ENCODE peak calls at places on chromosomes 1 and 21, in four cellular contexts. Y is NCI-H1092 treated with DMSO at 0.1 percent for 48 hours, B is skeletal muscle cell, O is Right ventricle myocardium superior. I is an unnamed sample.
A peak's percentile ranks its signal among the peaks of the same experiment; 100 is the strongest.

GRCh38 chr1:87787551-87787950 is 458.9 kb downstream of the LMO4 start:
- DNase-seq in Y (no peak), B (peak; percentile 39), O (no peak), I (no peak)

GRCh38 chr21:35204850-35205564 is 155.9 kb upstream of the RUNX1 start:
- DNase-seq in Y (peak; percentile 94), B (peak; percentile 87), O (peak; percentile 81), I (no peak)

GRCh38 chr1:41804176-41804575 is 114.5 kb downstream of the HIVEP3 start:
- DNase-seq in Y (no peak), B (no peak), O (no peak), I (no peak)

GRCh38 chr1:116769050-116769449 is 14.8 kb downstream of the CD2 start:
- DNase-seq in Y (no peak), B (no peak), O (no peak), I (no peak)

GRCh38 chr1:116122955-116123757 is 12.0 kb downstream of the MAB21L3 start:
- DNase-seq in Y (no peak), B (peak; percentile 72), O (no peak), I (no peak)

GRCh38 chr1:31703431-31704260 is at the start of gene COL16A1:
- DNase-seq in Y (no peak), B (no peak), O (peak; percentile 90), I (no peak)

GRCh38 chr1:179995576-179995975 is 41.0 kb downstream of the CEP350 start:
- DNase-seq in Y (no peak), B (no peak), O (no peak), I (no peak)

GRCh38 chr1:85608851-85609250 is 28.3 kb downstream of the CCN1 start:
- DNase-seq in Y (no peak), B (no peak), O (no peak), I (no peak)

GRCh38 chr1:211648980-211649934 is 26.2 kb downstream of the NEK2 start:
- DNase-seq in Y (peak; percentile 31), B (no peak), O (peak; percentile 70), I (no peak)

GRCh38 chr1:33903210-33903589 is 39.3 kb downstream of the HMGB4 start:
- DNase-seq in Y (no peak), B (no peak), O (no peak), I (no peak)

GRCh38 chr1:149848340-149848771 is 51.0 kb upstream of the BOLA1 start:
- DNase-seq in Y (no peak), B (no peak), O (no peak), I (no peak)